ENCODE peak calls at places on chromosomes 2 and 18, in seven cellular contexts. B, E, Z, J, U, Q and G are unnamed samples.

GRCh38 chr18:10912790-10913560 is 236.4 kb downstream of the PIEZO2 start:
- DNase-seq in B (no peak), E (no peak), Z (peak), J (no peak), U (no peak), Q (no peak), G (peak)

GRCh38 chr2:170368370-170368769 is 190.4 kb downstream of the MYO3B start:
- DNase-seq in B (no peak), E (no peak), Z (no peak), J (no peak), U (no peak), Q (no peak), G (no peak)

GRCh38 chr2:47272031-47272864 is 117.1 kb upstream of the STPG4 start:
- DNase-seq in B (peak), E (peak), Z (peak), J (peak), U (peak), Q (peak), G (peak)

GRCh38 chr18:63963610-63964256 is 6.1 kb upstream of the SERPINB8 start:
- DNase-seq in B (peak), E (peak), Z (peak), J (peak), U (no peak), Q (peak), G (peak)

GRCh38 chr2:23452853-23453420 is 68.0 kb downstream of the KLHL29 start:
- DNase-seq in B (no peak), E (no peak), Z (peak), J (no peak), U (no peak), Q (no peak), G (peak)

GRCh38 chr18:2905802-2906521 is 59.2 kb downstream of the EMILIN2 start:
- DNase-seq in B (peak), E (peak), Z (peak), J (no peak), U (peak), Q (peak), G (peak)

GRCh38 chr18:32771169-32771751 is 1.6 kb downstream of the KLHL14 start:
- DNase-seq in B (no peak), E (no peak), Z (no peak), J (peak), U (peak), Q (no peak), G (no peak)

GRCh38 chr2:77443076-77443475 is 79.1 kb downstream of the LRRTM4 start:
- DNase-seq in B (no peak), E (no peak), Z (no peak), J (no peak), U (no peak), Q (no peak), G (no peak)

GRCh38 chr2:237020086-237020485 is 65.6 kb upstream of the COPS8 start:
- DNase-seq in B (no peak), E (no peak), Z (no peak), J (no peak), U (no peak), Q (no peak), G (no peak)

GRCh38 chr2:188503975-188504374 is 212.3 kb downstream of the GULP1 start:
- DNase-seq in B (no peak), E (no peak), Z (no peak), J (no peak), U (no peak), Q (no peak), G (no peak)

GRCh38 chr2:222304737-222305509 is 6.1 kb upstream of the PAX3 start:
- DNase-seq in B (no peak), E (no peak), Z (no peak), J (no peak), U (no peak), Q (no peak), G (no peak)

GRCh38 chr2:196558506-196558905 is 81.0 kb upstream of the CCDC150 start:
- DNase-seq in B (no peak), E (no peak), Z (no peak), J (no peak), U (no peak), Q (no peak), G (no peak)

GRCh38 chr18:7566587-7567486 is at the start of gene PTPRM:
- DNase-seq in B (peak), E (peak), Z (peak), J (no peak), U (peak), Q (peak), G (peak)

GRCh38 chr2:219418570-219419189 is 503 bp downstream of the DES start:
- DNase-seq in B (no peak), E (no peak), Z (no peak), J (no peak), U (peak), Q (no peak), G (no peak)

GRCh38 chr2:146652311-146652710 is 1192.5 kb upstream of the ACVR2A start:
- DNase-seq in B (no peak), E (no peak), Z (peak), J (no peak), U (no peak), Q (peak), G (peak)

GRCh38 chr2:77513191-77513590 is 9.0 kb downstream of the LRRTM4 start:
- DNase-seq in B (no peak), E (no peak), Z (no peak), J (no peak), U (no peak), Q (no peak), G (no peak)

GRCh38 chr2:225462945-225463344 is 63.4 kb downstream of the NYAP2 start:
- DNase-seq in B (no peak), E (no peak), Z (no peak), J (peak), U (no peak), Q (no peak), G (no peak)

GRCh38 chr2:237815637-237816036 is 17.1 kb downstream of the RBM44 start:
- DNase-seq in B (no peak), E (no peak), Z (no peak), J (no peak), U (no peak), Q (no peak), G (no peak)

GRCh38 chr2:188181439-188181838 is 110.2 kb upstream of the GULP1 start:
- DNase-seq in B (no peak), E (no peak), Z (no peak), J (no peak), U (peak), Q (no peak), G (no peak)

GRCh38 chr2:24349097-24349496 is 11.2 kb downstream of the ITSN2 start:
- DNase-seq in B (no peak), E (no peak), Z (no peak), J (no peak), U (no peak), Q (no peak), G (no peak)